ENCODE peak calls at places on chromosomes 7 and 10, in four cellular contexts. L, U, F and A are unnamed samples.

GRCh38 chr10:132337019-132337418 is 5.0 kb downstream of the LRRC27 start:
- DNase-seq in U (no peak), F (no peak), L (no peak), A (no peak)

GRCh38 chr10:86523348-86523747 is 1.8 kb upstream of the WAPL start:
- DNase-seq in U (peak; percentile 22), F (no peak), L (peak; percentile 21), A (no peak)

GRCh38 chr10:111338035-111338434 is 261.2 kb downstream of the ADRA2A start:
- DNase-seq in U (no peak), F (no peak), L (no peak), A (no peak)

GRCh38 chr10:27240212-27240890 is at the start of gene ACBD5:
- DNase-seq in L (peak; percentile 81), U (peak; percentile 72), F (peak; percentile 91), A (peak; percentile 82)

GRCh38 chr10:96306516-96306915 is 2.3 kb downstream of the DNTT start:
- DNase-seq in L (no peak), U (no peak), F (peak; percentile 28), A (no peak)

GRCh38 chr7:130292682-130293257 is at the start of gene CPA4:
- DNase-seq in F (no peak), U (peak; percentile 99), L (no peak), A (peak; percentile 92)

GRCh38 chr7:71733108-71733870 is 601.3 kb downstream of the GALNT17 start:
- DNase-seq in U (peak; percentile 22), F (peak; percentile 84), L (peak; percentile 52), A (no peak)

GRCh38 chr7:117014099-117014656 is 60.9 kb downstream of the ST7 start:
- DNase-seq in L (no peak), U (no peak), F (no peak), A (no peak)

GRCh38 chr10:62457196-62457595 is 83.0 kb downstream of the ZNF365 start:
- DNase-seq in F (no peak), U (no peak), L (no peak), A (no peak)

GRCh38 chr10:37739181-37739580 is 118.2 kb downstream of the ZNF248 start:
- DNase-seq in U (no peak), F (no peak), L (no peak), A (no peak)

DNA sequence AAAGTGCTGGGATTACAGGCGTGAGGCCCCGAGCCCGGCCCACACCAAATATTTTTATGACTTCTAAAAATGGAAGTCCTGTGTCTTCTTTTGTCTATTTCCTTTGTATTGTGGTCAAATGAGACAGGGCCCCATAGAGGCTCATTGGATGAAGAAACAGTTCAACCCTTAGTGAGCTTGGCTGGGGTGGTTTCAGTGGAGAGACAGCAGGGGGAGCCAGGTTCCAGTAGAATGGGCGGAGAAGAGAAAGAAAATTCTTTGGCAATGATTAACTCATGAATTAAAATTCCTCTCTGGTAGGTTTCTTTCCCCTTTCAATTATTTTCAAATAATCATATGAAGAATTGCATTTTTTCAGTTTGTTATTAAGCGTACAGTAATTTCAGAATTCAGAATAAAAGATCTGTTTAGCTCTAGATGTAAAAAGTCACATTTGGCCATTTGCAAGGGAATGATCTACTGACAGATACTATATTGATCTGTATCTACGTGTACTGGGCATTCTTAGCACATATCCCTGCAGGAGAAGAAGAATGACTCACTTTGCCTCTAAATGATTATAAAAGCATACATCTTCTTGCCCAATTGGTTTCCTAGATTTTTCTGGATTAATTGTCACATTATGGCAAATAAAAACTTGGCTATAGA is 43.2 kb downstream of the PNLIPRP3 start:
- DNase-seq in L (peak; percentile 20), U (no peak), F (no peak), A (no peak)
- TF ChIP-seq CTCF in L (peak; percentile 43), U (peak; percentile 18), F (no peak), A (peak; percentile 56)

DNA sequence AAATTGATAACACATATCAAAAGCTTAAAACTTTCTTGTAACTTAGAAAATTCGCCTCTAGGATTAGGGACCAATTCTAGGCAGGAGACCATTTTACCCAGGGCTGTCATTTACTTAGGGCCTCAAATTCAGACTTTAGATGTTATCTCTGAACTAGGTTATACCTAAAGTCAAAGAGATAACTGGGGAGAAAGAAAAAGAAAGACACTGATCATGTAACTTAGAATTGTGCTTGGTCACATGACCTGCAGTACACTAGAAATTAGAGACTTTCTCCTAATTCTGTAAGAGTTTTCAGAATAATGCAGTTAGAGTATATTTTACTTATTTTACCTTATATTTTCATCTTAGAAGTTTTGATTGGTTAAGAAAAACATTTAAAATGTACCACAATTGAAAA is 16.7 kb downstream of the ASB4 start:
- DNase-seq in F (no peak), U (no peak), L (no peak), A (no peak)
- H3K4me3 ChIP-seq in F (no peak overlapping the region), U (no peak overlapping the region), L (no peak overlapping the region), A (no peak overlapping the region)

GRCh38 chr7:121019018-121019417 is 30.5 kb downstream of the CPED1 start:
- DNase-seq in L (no peak), F (no peak), U (peak; percentile 69), A (no peak)
- H3K4me1 ChIP-seq in L (peaks cover 10% of the 10 kb centered on the region), F (peaks cover 17% of the 10 kb centered on the region), U (peaks cover 18% of the 10 kb centered on the region), A (peaks cover 21% of the 10 kb centered on the region)

DNA sequence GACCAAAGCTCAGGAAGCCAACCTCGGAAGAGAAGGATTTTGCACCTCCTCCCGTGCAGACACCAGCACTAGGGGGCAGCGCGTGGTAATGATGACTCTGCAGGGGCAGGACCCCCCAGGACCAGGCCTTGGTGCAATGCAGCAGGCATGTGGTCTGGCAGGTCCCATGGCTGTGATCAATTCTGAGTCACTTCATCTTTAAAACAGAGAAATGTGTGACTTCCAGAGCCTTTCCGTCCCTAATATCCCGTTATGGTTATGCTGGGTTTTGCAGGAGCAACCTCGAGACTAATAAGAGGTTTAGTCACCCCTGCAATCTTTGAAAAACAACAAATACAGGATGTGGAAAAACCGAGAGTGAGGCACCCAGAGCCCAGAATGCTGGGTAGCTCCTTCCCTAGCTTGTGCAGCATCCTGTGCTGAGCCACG is 30.2 kb upstream of the GJD4 start:
- DNase-seq in F (no peak), L (no peak), U (peak; percentile 98), A (no peak)
- TF ChIP-seq CTCF in F (no peak), L (peak; percentile 61), U (peak; percentile 43), A (no peak)

DNA sequence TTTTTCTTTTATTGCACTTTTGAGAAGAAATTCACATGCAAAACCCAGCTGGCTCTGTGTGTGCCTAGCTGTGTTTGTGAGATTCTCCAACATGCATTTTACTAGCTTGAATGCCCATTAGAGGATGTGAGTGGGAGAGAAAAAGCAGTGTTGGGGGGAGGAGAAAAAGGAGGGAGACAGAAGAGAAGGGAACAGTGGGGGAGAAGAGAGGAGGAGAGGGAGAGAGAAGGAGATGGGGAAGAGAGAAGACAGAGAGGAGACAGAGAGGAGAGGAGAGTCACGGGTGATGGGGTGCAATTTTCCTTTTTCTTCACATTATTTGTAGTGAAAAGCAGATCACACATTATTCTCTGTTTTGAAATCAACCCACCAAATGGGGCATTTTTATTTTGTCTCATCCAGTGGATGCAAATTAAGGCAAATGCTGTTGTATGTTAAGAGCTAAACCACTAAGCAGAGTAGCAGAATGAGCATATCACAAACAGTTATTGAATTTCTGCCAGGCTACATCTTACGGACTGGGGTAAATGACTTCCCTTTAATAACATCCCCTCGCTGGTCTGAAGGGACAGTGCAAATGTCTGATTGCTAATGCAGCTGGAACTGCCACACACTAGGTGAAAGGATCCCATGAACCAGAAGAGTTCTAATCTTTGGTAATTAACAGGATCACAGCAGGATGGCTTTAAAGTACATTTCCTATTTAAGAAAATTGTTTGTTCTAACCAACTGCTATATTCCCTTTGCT is 870 bp downstream of the LRRN3 start:
- DNase-seq in U (no peak), L (no peak), F (no peak), A (no peak)
- H3K4me3 ChIP-seq in U (peak overlapping the region; percentile 39), L (no peak overlapping the region), F (peak overlapping the region; percentile 46), A (no peak overlapping the region)

DNA sequence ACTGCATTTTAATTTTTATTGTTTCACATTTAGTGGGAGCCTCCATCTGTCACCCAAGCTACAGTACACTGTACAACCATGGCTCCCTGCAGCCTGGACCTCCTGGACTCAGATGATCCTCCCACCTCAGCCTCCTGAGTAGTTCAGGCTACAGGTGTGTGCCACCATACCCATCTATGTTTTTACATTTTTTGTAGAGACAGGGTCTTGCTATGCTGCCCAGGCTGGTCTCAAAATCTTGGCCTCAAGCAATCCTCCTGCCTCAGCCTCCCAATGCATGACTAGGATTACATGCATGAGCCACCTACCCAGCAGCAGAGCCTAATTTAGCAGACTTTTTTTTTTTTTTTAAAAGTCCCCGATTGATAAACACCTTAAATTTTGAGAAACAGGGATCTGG is 5.6 kb downstream of the PIP4K2A start:
- DNase-seq in F (no peak), U (no peak), L (no peak), A (no peak)
- H3K4me1 ChIP-seq in F (peaks cover 14% of the 10 kb centered on the region), U (no peaks in the 10 kb centered on the region), L (peaks cover 43% of the 10 kb centered on the region), A (peaks cover 10% of the 10 kb centered on the region)

GRCh38 chr7:30983042-30983913 is 19.5 kb downstream of the GHRHR start:
- DNase-seq in L (peak; percentile 39), F (peak; percentile 85), U (peak; percentile 69), A (no peak)

GRCh38 chr7:30986331-30986730 is 22.6 kb downstream of the GHRHR start:
- DNase-seq in L (no peak), U (no peak), F (no peak), A (no peak)

GRCh38 chr7:30985756-30986155 is 22.0 kb downstream of the GHRHR start:
- DNase-seq in F (no peak), U (no peak), L (no peak), A (no peak)

GRCh38 chr7:30984359-30985107 is 20.8 kb downstream of the GHRHR start:
- DNase-seq in L (no peak), F (peak; percentile 55), U (no peak), A (no peak)

GRCh38 chr7:30983914-30984247 is 20.1 kb downstream of the GHRHR start:
- DNase-seq in U (no peak), F (no peak), L (no peak), A (no peak)
- TF ChIP-seq CTCF in U (no peak), F (no peak), L (no peak), A (peak; percentile 48)

GRCh38 chr7:72924417-72924747 is 513 bp upstream of the POM121 start:
- DNase-seq in L (no peak), F (no peak), U (no peak), A (no peak)

GRCh38 chr7:72919256-72919775 is 5.6 kb upstream of the POM121 start:
- DNase-seq in F (no peak), U (no peak), L (no peak), A (no peak)

GRCh38 chr7:72925546-72926120 is 738 bp downstream of the POM121 start:
- DNase-seq in U (no peak), F (no peak), L (no peak), A (no peak)

DNA sequence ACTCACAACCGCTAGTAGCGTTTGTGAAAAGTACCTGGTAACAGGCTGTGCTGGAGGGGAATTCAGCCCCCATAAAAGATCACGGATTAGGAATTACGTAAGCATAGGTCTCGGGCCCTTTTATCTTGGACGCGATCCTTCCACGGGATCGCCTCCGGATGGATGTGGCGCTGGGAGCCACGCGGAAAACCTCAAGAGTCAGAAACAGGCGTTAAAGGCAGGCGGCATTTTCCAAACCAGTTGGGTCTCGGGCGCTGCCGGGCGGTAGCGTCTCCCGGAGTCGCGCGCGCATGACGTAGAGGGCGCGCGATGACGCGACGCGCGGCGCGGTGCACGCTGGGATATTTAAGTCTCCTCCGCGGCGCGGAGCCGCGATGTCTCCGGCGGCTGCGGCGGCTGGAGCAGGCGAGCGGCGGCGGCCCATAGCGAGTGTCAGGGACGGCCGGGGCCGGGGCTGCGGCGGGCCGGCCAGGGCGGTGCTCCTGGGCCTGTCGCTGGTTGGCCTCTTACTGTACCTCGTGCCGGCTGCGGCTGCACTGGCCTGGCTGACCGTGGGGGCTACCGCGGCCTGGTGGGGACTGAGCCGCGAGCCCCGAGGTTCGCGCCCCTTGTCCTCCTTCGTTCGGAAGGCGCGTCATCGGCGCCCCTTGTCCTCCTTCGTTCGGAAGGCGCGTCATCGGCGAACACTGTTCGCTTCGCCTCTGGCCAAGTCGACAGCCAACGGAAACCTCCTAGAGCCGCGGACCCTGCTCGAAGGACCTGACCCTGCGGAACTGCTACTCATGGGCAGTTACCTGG is at the start of gene POM121:
- DNase-seq in L (peak; percentile 71), U (peak; percentile 86), F (peak; percentile 85), A (peak; percentile 68)
- H3K4me3 ChIP-seq in L (peak within 1 kb of the TSS; percentile 74), U (peak within 1 kb of the TSS; percentile 96), F (peak within 1 kb of the TSS; percentile 87), A (peak within 1 kb of the TSS; percentile 82)